ENCODE peak calls at places on chromosomes 11 and 22, in ten cellular contexts. A is fibroblast of lung, F is SK-N-SH, G is PC-3, W is IMR-90, Q is HCT116, C is mesenchymal stem cell, T is colonic mucosa, L is neuronal stem cell, E is neural progenitor cell. X is an unnamed sample.

GRCh38 chr22:46349681-46350080 is 14.2 kb downstream of the TRMU start:
- DNase-seq in A (no peak), F (no peak), G (no peak), W (no peak), Q (no peak), C (no peak), T (no peak), L (no peak), E (no peak), X (peak)

GRCh38 chr11:117786099-117786870 is 10.7 kb downstream of the DSCAML1 start:
- DNase-seq in A (no peak), F (no peak), G (peak), W (no peak), Q (no peak), C (no peak), T (no peak), L (no peak), E (no peak), X (no peak)

GRCh38 chr22:41544671-41545476 is 604 bp upstream of the POLR3H start:
- DNase-seq in A (no peak), F (no peak), G (no peak), W (no peak), Q (no peak), C (peak), T (no peak), L (no peak), E (peak), X (no peak)

GRCh38 chr22:30763815-30764686 is 69.4 kb downstream of the OSBP2 start:
- DNase-seq in A (peak), F (peak), G (peak), W (peak), Q (peak), C (peak), T (peak), L (peak), E (peak), X (no peak)

GRCh38 chr11:65476632-65477270 is 22.1 kb upstream of the MALAT1 start:
- DNase-seq in A (peak), F (no peak), G (no peak), W (no peak), Q (no peak), C (peak), T (peak), L (no peak), E (no peak), X (peak)

GRCh38 chr22:39520874-39521857 is 804 bp downstream of the ATF4 start:
- DNase-seq in A (peak), F (peak), G (peak), W (peak), Q (no peak), C (peak), T (peak), L (no peak), E (peak), X (peak)

GRCh38 chr11:71998649-71999310 is at the start of gene IL18BP:
- DNase-seq in A (no peak), F (no peak), G (no peak), W (no peak), Q (no peak), C (no peak), T (no peak), L (no peak), E (no peak), X (peak)

GRCh38 chr11:43467958-43468357 is 109.2 kb downstream of the TTC17 start:
- DNase-seq in A (peak), F (no peak), G (no peak), W (no peak), Q (no peak), C (peak), T (no peak), L (no peak), E (no peak), X (no peak)

DNA sequence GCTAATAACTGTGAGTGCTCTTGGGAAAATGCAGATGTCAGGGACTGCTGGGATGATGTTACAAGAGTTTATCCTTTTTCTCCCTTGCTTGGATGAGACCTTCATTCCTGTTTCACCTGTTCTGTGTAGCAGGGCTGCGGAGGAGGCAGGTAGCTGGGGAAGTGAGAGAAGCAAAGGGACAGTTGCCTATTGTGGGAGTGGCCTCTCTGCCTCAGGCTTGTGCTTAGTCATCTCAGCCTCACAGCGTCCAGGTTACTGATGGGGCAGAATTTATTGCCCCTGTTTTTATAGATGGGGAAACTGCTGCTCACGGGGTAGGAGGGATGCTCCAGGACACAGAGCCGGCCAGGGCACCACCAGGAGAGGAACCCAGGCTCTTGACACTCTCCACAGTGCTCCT is 1.7 kb downstream of the STX3 start:
- DNase-seq in A (no peak), F (no peak), G (peak), W (peak), Q (peak), C (peak), T (peak), L (no peak), E (no peak), X (no peak)
- H3K4me3 ChIP-seq in A (no peak), F (peak), G (peak), W (no peak), Q (peak), C (no peak), T (peak), L (no peak), E (peak), X (peak)

DNA sequence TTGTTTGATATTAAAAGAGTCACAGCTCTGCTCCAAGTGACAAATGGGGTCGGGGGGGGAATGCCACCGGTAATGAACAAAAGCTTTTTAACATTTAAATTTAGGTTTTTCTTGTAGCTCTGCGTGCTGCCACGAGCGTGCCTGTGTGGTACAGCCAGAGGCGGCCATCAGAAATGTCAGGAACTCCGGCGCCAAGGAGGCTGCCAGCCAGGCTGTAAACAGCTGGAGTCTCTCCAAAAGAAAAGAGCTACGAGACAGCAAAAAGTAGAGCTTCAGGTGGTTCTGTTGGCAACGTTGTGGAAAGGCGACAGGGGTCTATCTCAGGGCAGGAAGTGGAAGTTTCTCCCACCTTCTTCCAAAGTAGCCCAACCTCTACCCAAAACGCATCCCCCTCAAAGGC is 532.8 kb downstream of the OPCML start:
- DNase-seq in A (no peak), F (no peak), G (no peak), W (no peak), Q (no peak), C (no peak), T (no peak), L (no peak), E (peak), X (no peak)
- H3K27ac ChIP-seq in A (no peak), F (no peak), G (no peak), W (no peak), Q (no peak), C (no peak), T (no peak), L (no peak), E (no peak), X (no peak)

DNA sequence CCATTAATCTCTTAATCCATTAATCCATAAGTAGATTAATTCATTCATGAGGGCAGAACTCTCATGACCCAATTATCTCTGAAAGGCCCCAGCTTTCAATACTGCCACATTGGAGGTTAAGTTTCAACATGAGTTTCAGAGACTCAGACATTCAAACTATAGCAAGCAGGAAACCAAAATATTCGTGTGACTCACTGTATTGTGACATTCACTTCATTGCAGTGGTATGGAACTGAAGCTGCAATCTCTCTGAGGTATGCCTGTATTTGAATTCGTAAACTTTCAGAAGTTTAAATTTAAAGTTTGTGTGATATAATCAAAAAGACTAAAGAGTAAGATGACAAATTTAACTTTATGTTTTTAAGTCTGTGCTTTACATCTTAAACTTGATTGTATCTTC is 2.9 kb upstream of the OR52J3 start:
- DNase-seq in A (no peak), F (no peak), G (no peak), W (peak), Q (no peak), C (peak), T (no peak), L (no peak), E (no peak), X (no peak)
- H3K9ac ChIP-seq in A (no peak), F (no peak), G (no peak), W (no peak), Q (no peak), C (no peak), T (no peak), L (no peak), E (no peak), X (no peak)

DNA sequence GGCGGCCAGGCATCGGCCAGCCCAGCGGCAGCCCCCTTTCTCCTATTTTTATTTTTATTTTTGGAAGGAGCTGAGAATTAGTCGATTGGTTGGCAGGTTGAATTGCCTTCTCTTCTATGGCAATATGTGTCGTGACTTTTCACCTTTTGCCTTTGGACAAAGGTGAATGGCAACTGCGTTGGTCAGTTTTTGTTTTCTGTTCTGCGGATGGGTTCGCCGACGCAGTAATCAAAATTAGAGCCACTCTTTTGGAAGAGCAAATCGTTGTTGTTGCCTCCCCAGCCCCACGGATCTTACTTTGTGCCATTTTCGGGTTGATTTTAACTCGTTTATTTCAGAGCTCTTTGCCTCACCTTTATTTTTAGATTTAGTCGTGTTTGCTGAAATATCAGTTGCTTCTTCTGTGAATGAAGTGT is 1.5 kb downstream of the CECR2 start:
- DNase-seq in A (peak), F (no peak), G (no peak), W (no peak), Q (no peak), C (no peak), T (no peak), L (no peak), E (no peak), X (no peak)
- H3K4me3 ChIP-seq in A (no peak), F (no peak), G (no peak), W (no peak), Q (peak), C (no peak), T (peak), L (peak), E (peak), X (peak)

DNA sequence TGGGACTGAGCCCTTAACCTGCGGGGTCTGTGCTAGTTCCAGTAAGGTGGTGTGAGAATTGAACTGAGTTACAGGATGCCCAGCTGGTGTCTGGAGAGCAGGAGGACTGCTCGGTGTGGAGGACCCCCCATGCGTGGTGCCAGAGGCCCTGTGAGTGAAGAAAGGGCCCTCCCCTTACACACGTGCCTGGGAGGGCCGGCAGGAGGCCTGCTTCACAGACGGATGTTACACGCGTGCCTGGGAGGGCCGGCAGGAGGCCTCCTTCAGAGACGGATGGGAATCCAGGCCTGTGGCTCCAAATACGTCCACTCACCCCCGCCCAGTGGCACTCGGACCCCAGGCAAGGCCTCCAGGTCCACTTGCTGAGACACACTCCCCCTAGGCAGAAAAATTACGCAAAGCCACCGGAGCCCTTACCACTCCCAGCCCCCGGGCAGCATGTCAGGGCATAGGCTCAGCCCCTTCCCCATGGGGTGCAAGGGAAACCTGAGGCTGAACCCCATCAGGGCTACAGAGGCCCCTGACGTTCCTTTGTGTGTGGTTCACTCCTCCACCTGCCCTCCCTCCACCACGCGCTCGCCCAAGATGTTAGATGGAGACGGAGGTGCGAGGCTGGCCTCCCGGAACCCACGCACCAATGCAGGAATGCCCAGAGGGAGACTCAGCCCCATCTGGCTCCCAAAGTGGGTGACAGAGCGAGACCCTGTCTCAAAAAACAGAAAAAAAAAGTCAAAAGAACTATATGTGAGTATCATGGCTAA is 227.8 kb downstream of the BRD1 start:
- DNase-seq in A (no peak), F (no peak), G (no peak), W (no peak), Q (no peak), C (no peak), T (no peak), L (no peak), E (no peak), X (no peak)
- H3K27ac ChIP-seq in A (no peak), F (no peak), G (no peak), W (no peak), Q (no peak), C (no peak), T (no peak), L (no peak), E (no peak), X (no peak)

DNA sequence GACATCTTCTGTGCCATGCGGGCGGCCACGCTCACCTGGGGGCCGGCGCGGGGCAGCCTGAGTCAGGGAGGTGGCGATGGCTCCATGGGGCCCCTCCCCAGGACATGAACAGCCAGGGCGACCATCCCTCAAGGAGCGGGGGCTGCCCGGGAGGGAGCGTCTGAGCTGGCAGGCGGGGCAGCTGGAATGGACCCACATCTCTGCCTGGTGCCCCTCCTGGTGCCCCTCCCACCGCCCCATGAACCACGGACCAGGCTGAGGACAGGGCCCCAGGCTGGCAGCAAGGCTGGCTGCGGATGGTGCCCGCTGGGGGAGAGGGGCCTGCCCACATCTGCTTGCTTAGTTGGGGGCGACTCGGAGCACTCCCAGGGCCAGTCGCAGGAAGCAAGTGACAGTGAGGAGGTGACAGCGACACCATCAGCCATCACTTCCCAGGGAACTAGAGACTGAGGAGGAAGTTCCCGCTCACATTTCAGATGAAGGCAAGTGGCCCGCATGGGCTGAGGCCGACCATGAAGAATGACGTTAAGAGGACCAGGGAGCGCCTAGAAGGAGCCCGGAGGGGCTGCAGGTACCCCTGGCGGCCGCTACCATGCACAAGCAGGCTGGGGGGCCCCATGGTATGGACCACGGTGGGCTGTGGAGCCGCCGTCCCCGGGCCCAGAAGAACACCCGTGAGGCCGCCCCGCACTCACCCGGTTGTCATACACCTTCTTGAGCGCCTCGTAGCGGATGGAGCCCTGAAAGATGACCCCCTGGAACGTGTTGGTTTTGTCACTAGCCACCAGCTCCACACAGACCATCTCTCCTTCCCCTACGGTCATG is 37.3 kb downstream of the KIAA0930 start:
- DNase-seq in A (no peak), F (no peak), G (no peak), W (no peak), Q (no peak), C (no peak), T (no peak), L (no peak), E (no peak), X (no peak)
- H3K9ac ChIP-seq in A (no peak), F (no peak), G (no peak), W (no peak), Q (no peak), C (no peak), T (no peak), L (no peak), E (no peak), X (no peak)

DNA sequence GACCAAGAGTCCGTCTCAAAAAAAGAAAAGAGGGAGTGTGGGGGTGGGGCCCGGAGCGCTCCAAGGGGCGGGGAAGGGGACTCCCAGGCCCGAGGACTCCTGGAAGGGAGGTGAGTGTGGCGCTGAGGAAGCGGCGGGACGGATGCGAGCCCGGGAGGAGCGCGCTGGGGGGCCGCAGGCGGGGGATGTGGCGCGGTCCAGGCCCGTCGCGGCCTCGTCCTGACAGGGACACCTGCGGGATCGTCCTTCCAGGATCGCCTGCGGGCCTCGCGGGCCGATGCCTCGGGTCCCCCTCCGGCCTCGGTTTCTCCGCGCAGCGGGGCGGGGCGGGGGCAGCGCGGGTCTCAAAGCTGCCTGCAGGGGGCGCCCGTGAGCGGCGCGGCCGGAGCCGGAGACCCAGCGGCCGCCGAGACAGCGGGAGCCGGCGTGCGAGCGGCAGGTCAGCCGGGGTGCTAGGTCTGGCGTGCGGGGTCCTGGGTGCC is 3.8 kb upstream of the ADORA2A start:
- DNase-seq in A (no peak), F (peak), G (peak), W (no peak), Q (no peak), C (no peak), T (peak), L (peak), E (peak), X (no peak)
- H3K4me3 ChIP-seq in A (peak), F (peak), G (peak), W (peak), Q (peak), C (peak), T (peak), L (peak), E (peak), X (peak)

GRCh38 chr11:10268746-10269487 is 25.1 kb downstream of the SBF2 start:
- DNase-seq in A (peak), F (no peak), G (peak), W (peak), Q (no peak), C (peak), T (no peak), L (no peak), E (no peak), X (no peak)

GRCh38 chr11:10263929-10264328 is 30.1 kb downstream of the SBF2 start:
- DNase-seq in A (peak), F (no peak), G (peak), W (peak), Q (no peak), C (peak), T (no peak), L (no peak), E (no peak), X (no peak)

GRCh38 chr11:10272132-10272531 is 21.9 kb downstream of the SBF2 start:
- DNase-seq in A (peak), F (no peak), G (peak), W (peak), Q (no peak), C (peak), T (no peak), L (no peak), E (no peak), X (no peak)

GRCh38 chr11:10265936-10266335 is 28.1 kb downstream of the SBF2 start:
- DNase-seq in A (no peak), F (no peak), G (no peak), W (peak), Q (no peak), C (no peak), T (no peak), L (no peak), E (no peak), X (no peak)

GRCh38 chr11:10267821-10268220 is 26.2 kb downstream of the SBF2 start:
- DNase-seq in A (no peak), F (no peak), G (no peak), W (no peak), Q (no peak), C (no peak), T (no peak), L (no peak), E (no peak), X (no peak)
- H3K27ac ChIP-seq in A (no peak), F (no peak), G (no peak), W (no peak), Q (no peak), C (no peak), T (no peak), L (no peak), E (no peak), X (no peak)

GRCh38 chr11:69355346-69355940 is 61.5 kb downstream of the MYEOV start:
- DNase-seq in A (no peak), F (no peak), G (no peak), W (no peak), Q (no peak), C (no peak), T (peak), L (no peak), E (no peak), X (no peak)

GRCh38 chr11:69354545-69354897 is 60.6 kb downstream of the MYEOV start:
- DNase-seq in A (no peak), F (no peak), G (no peak), W (no peak), Q (no peak), C (no peak), T (peak), L (no peak), E (no peak), X (no peak)

GRCh38 chr11:69352181-69352580 is 58.2 kb downstream of the MYEOV start:
- DNase-seq in A (no peak), F (no peak), G (no peak), W (no peak), Q (no peak), C (no peak), T (peak), L (no peak), E (no peak), X (no peak)

GRCh38 chr11:69352715-69353325 is 58.9 kb downstream of the MYEOV start:
- DNase-seq in A (peak), F (no peak), G (peak), W (peak), Q (peak), C (peak), T (peak), L (no peak), E (no peak), X (no peak)

GRCh38 chr11:69353696-69354544 is 60.0 kb downstream of the MYEOV start:
- DNase-seq in A (no peak), F (peak), G (no peak), W (no peak), Q (no peak), C (no peak), T (peak), L (no peak), E (no peak), X (no peak)
- H3K9ac ChIP-seq in A (no peak), F (peak), G (peak), W (no peak), Q (peak), C (peak), T (no peak), L (no peak), E (no peak), X (no peak)

X was measured in kidney.